ENCODE peak calls at places on chromosomes 5 and 9, in six cellular contexts. One of them, this sample, is unnamed.

GRCh38 chr5:168327019-168327421 is 35.6 kb downstream of the WWC1 start:
- DNase-seq in right atrium auricular region: no peak
- DNase-seq in pancreas: no peak
- DNase-seq in GM12865: no peak
- DNase-seq in A673: no peak
- DNase-seq in foreskin fibroblast: no peak
- DNase-seq in this sample: no peak

GRCh38 chr5:175595905-175596304 is 62.0 kb upstream of the HRH2 start:
- DNase-seq in foreskin fibroblast: no peak
- DNase-seq in A673: no peak
- DNase-seq in pancreas: no peak
- DNase-seq in GM12865: no peak
- DNase-seq in right atrium auricular region: no peak
- DNase-seq in this sample: no peak

GRCh38 chr9:16134351-16134750 is 581.5 kb downstream of the CCDC171 start:
- DNase-seq in A673: no peak
- DNase-seq in right atrium auricular region: no peak
- DNase-seq in pancreas: no peak
- DNase-seq in foreskin fibroblast: no peak
- DNase-seq in GM12865: no peak
- DNase-seq in this sample: no peak

GRCh38 chr9:81410201-81410600 is 279.1 kb downstream of the TLE1 start:
- DNase-seq in pancreas: no peak
- DNase-seq in GM12865: no peak
- DNase-seq in right atrium auricular region: no peak
- DNase-seq in A673: no peak
- DNase-seq in foreskin fibroblast: peak
- DNase-seq in this sample: no peak

GRCh38 chr5:127358274-127358673 is 67.7 kb downstream of the MEGF10 start:
- DNase-seq in A673: peak
- DNase-seq in right atrium auricular region: no peak
- DNase-seq in foreskin fibroblast: peak
- DNase-seq in GM12865: no peak
- DNase-seq in pancreas: no peak
- DNase-seq in this sample: no peak

GRCh38 chr5:76854644-76855043 is 4.8 kb downstream of the S100Z start:
- DNase-seq in GM12865: no peak
- DNase-seq in foreskin fibroblast: no peak
- DNase-seq in A673: no peak
- DNase-seq in right atrium auricular region: no peak
- DNase-seq in pancreas: no peak
- DNase-seq in this sample: no peak

GRCh38 chr9:133769511-133770075 is 31.4 kb upstream of the SARDH start:
- DNase-seq in right atrium auricular region: no peak
- DNase-seq in GM12865: no peak
- DNase-seq in foreskin fibroblast: no peak
- DNase-seq in A673: no peak
- DNase-seq in pancreas: peak
- DNase-seq in this sample: no peak

GRCh38 chr5:39661026-39661779 is 236.4 kb upstream of the DAB2 start:
- DNase-seq in A673: no peak
- DNase-seq in foreskin fibroblast: peak
- DNase-seq in pancreas: no peak
- DNase-seq in GM12865: no peak
- DNase-seq in right atrium auricular region: no peak
- DNase-seq in this sample: no peak

GRCh38 chr9:79408617-79409016 is 163.1 kb upstream of the TLE4 start:
- DNase-seq in foreskin fibroblast: peak
- DNase-seq in right atrium auricular region: no peak
- DNase-seq in GM12865: no peak
- DNase-seq in A673: no peak
- DNase-seq in pancreas: no peak
- DNase-seq in this sample: no peak

GRCh38 chr9:10729225-10729624 is 116.4 kb upstream of the PTPRD start:
- DNase-seq in foreskin fibroblast: no peak
- DNase-seq in pancreas: no peak
- DNase-seq in right atrium auricular region: no peak
- DNase-seq in GM12865: no peak
- DNase-seq in A673: no peak
- DNase-seq in this sample: no peak

GRCh38 chr9:73565833-73566465 is 414.3 kb downstream of the ANXA1 start:
- DNase-seq in A673: peak
- DNase-seq in right atrium auricular region: no peak
- DNase-seq in pancreas: no peak
- DNase-seq in foreskin fibroblast: no peak
- DNase-seq in GM12865: peak
- DNase-seq in this sample: peak

GRCh38 chr5:160128632-160129031 is 9.4 kb upstream of the PWWP2A start:
- DNase-seq in GM12865: no peak
- DNase-seq in right atrium auricular region: no peak
- DNase-seq in foreskin fibroblast: no peak
- DNase-seq in pancreas: no peak
- DNase-seq in A673: no peak
- DNase-seq in this sample: no peak

GRCh38 chr9:129166962-129167557 is 11.0 kb downstream of the IER5L start:
- DNase-seq in right atrium auricular region: peak
- DNase-seq in GM12865: no peak
- DNase-seq in A673: peak
- DNase-seq in pancreas: peak
- DNase-seq in foreskin fibroblast: peak
- DNase-seq in this sample: peak

GRCh38 chr5:58849151-58849550 is 266.3 kb downstream of the RAB3C start:
- DNase-seq in foreskin fibroblast: no peak
- DNase-seq in right atrium auricular region: no peak
- DNase-seq in A673: no peak
- DNase-seq in GM12865: no peak
- DNase-seq in pancreas: no peak
- DNase-seq in this sample: no peak

GRCh38 chr5:58847041-58847440 is 264.2 kb downstream of the RAB3C start:
- DNase-seq in pancreas: no peak
- DNase-seq in A673: no peak
- DNase-seq in foreskin fibroblast: no peak
- DNase-seq in right atrium auricular region: no peak
- DNase-seq in GM12865: no peak
- DNase-seq in this sample: no peak

GRCh38 chr5:58851571-58851970 is 268.7 kb downstream of the RAB3C start:
- DNase-seq in right atrium auricular region: no peak
- DNase-seq in pancreas: no peak
- DNase-seq in foreskin fibroblast: no peak
- DNase-seq in A673: no peak
- DNase-seq in GM12865: no peak
- DNase-seq in this sample: no peak

GRCh38 chr5:58854396-58854795 is 271.5 kb downstream of the RAB3C start:
- DNase-seq in right atrium auricular region: no peak
- DNase-seq in foreskin fibroblast: no peak
- DNase-seq in GM12865: no peak
- DNase-seq in pancreas: no peak
- DNase-seq in A673: no peak
- DNase-seq in this sample: no peak

DNA sequence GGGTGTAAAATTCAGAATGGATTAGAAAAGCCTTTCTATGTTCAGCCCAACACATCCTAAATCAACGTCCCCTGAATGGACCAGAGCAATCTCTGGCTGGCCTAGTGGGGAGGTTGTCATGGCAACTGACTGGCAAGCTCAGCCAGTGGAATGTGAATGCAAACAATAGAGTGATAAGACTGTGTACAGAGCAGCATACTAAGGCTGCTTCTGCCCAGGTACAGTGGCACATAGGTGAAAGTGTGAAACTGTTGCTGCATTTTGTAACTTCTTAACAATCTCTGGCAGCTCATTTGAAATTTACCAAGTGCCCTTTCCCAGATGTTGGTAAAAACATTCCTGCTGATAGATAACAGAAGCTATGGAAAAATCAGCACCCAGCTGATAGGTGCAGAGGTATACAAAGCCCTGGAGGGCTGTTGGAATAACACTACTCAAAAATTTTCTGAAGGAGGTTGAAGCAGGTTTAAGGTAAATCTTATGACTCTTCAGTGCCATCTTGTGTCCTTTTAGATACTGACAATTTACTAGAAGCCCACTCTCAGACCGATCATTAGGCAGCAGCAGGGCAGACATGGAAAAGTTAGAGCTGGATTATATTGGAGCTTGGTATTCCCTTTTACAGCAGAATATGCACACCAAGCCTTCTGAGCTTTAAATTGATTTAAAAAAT is 267.3 kb downstream of the RAB3C start:
- DNase-seq in A673: peak
- DNase-seq in pancreas: peak
- DNase-seq in right atrium auricular region: no peak
- DNase-seq in foreskin fibroblast: no peak
- DNase-seq in GM12865: peak
- DNase-seq in this sample: peak
- TF ChIP-seq CTCF in A673: peak
- TF ChIP-seq CTCF in pancreas: peak
- TF ChIP-seq CTCF in right atrium auricular region: peak
- TF ChIP-seq CTCF in foreskin fibroblast: peak
- TF ChIP-seq CTCF in GM12865: peak
- TF ChIP-seq CTCF in this sample: no peak

DNA sequence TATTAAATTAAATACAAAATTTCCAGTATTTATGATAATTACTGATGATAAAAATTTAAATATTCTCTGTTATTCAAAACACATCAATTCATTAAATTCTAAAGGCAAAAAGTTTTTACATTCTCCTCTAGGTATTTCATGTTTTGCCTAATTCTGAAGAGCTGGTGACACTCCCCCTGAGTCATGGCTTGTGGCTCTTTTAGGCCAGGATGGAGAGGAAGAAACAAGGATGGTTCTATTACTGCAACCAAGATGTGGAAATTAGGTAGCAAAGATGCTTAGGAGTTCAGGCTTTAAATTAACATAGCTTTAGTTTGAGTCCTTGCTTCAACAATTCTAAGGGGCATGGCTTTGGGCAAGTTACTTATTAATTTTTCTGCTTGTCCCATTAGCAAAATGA is 1295.8 kb downstream of the EFNA5 start:
- DNase-seq in foreskin fibroblast: no peak
- DNase-seq in GM12865: no peak
- DNase-seq in A673: no peak
- DNase-seq in pancreas: no peak
- DNase-seq in right atrium auricular region: no peak
- DNase-seq in this sample: no peak
- TF ChIP-seq CTCF in foreskin fibroblast: no peak
- TF ChIP-seq CTCF in GM12865: no peak
- TF ChIP-seq CTCF in A673: no peak
- TF ChIP-seq CTCF in pancreas: no peak
- TF ChIP-seq CTCF in right atrium auricular region: no peak
- TF ChIP-seq CTCF in this sample: no peak

GRCh38 chr9:125189361-125190289 is at the start of gene PPP6C:
- DNase-seq in pancreas: peak
- DNase-seq in foreskin fibroblast: peak
- DNase-seq in A673: peak
- DNase-seq in GM12865: peak
- DNase-seq in right atrium auricular region: peak
- DNase-seq in this sample: peak
- TF ChIP-seq CTCF in pancreas: peak
- TF ChIP-seq CTCF in foreskin fibroblast: peak
- TF ChIP-seq CTCF in A673: peak
- TF ChIP-seq CTCF in GM12865: peak
- TF ChIP-seq CTCF in right atrium auricular region: peak
- TF ChIP-seq CTCF in this sample: peak

GRCh38 chr5:67606586-67606947 is 410.0 kb upstream of the CD180 start:
- DNase-seq in right atrium auricular region: no peak
- DNase-seq in A673: no peak
- DNase-seq in GM12865: no peak
- DNase-seq in pancreas: no peak
- DNase-seq in foreskin fibroblast: no peak
- DNase-seq in this sample: no peak
- TF ChIP-seq CTCF in right atrium auricular region: no peak
- TF ChIP-seq CTCF in A673: no peak
- TF ChIP-seq CTCF in GM12865: no peak
- TF ChIP-seq CTCF in pancreas: no peak
- TF ChIP-seq CTCF in foreskin fibroblast: no peak
- TF ChIP-seq CTCF in this sample: no peak

DNA sequence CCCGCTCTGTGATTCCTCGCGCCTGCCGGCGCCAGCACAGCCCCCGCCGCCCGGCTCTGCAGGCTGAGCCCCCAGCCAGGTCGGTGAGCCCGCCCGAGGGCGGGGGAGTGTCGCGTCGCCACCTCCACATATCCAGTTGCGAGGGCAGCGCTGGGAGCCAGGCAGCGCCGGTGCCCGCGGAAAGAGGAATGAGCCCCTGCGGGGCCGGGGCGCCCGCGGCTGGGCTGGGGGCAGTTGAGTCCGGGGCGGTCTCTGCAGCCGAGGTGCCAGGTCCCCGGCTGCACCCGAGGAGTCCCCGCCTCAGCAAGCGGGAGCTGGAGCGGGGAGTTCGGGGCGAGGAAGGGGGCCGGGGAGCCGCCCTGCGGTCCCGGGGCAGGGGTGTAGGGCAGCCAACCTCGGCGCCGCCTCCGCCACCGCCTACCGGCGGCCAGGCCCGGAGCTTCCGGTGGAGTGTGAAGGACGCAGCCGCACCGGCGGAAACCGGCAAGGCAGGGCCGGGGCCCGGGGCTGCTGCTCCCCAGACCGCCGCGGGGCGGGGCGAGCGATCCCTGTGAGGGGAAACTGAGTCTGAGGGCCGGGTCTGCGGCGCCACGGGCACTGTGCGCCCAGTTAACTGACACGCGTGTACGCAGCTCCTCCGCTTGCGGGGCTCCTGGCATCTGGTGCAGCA is 2.3 kb upstream of the TRAF1 start:
- DNase-seq in right atrium auricular region: peak
- DNase-seq in A673: peak
- DNase-seq in pancreas: peak
- DNase-seq in foreskin fibroblast: peak
- DNase-seq in GM12865: peak
- DNase-seq in this sample: peak
- TF ChIP-seq CTCF in right atrium auricular region: no peak
- TF ChIP-seq CTCF in A673: no peak
- TF ChIP-seq CTCF in pancreas: no peak
- TF ChIP-seq CTCF in foreskin fibroblast: no peak
- TF ChIP-seq CTCF in GM12865: no peak
- TF ChIP-seq CTCF in this sample: no peak

GRCh38 chr5:8756498-8757084 is 789.3 kb downstream of the SEMA5A start:
- DNase-seq in right atrium auricular region: no peak
- DNase-seq in A673: no peak
- DNase-seq in foreskin fibroblast: peak
- DNase-seq in GM12865: peak
- DNase-seq in pancreas: no peak
- DNase-seq in this sample: peak
- TF ChIP-seq CTCF in right atrium auricular region: no peak
- TF ChIP-seq CTCF in A673: no peak
- TF ChIP-seq CTCF in foreskin fibroblast: peak
- TF ChIP-seq CTCF in GM12865: peak
- TF ChIP-seq CTCF in pancreas: peak
- TF ChIP-seq CTCF in this sample: no peak

DNA sequence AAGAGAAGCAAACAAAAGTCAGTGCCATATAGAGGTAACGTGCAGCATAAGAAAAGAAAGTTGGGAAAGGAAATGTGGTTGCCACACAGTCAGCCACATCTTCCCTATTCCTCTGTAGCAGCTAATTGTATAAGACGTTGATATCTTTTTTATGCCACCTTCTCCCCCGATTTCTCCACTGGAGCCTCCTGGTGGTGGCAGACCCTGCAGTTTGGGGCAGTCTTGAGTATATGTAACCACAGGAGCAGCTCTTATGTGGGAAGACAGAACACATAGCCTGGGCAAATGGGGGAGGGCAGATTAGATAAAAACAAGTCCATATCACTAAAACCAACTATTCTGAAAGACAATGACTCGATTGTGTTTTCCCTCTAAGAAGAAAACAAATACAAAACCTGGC is 99.7 kb downstream of the PLCXD3 start:
- DNase-seq in A673: peak
- DNase-seq in foreskin fibroblast: no peak
- DNase-seq in right atrium auricular region: no peak
- DNase-seq in pancreas: no peak
- DNase-seq in GM12865: no peak
- DNase-seq in this sample: no peak
- TF ChIP-seq CTCF in A673: peak
- TF ChIP-seq CTCF in foreskin fibroblast: no peak
- TF ChIP-seq CTCF in right atrium auricular region: no peak
- TF ChIP-seq CTCF in pancreas: no peak
- TF ChIP-seq CTCF in GM12865: no peak
- TF ChIP-seq CTCF in this sample: no peak